ENCODE peak calls at places on chromosome 16, in five cellular contexts. J, R, A, E and F are unnamed samples.

GRCh38 chr16:57516176-57516725 is 20.1 kb downstream of the CCDC102A start:
- DNase-seq in J (peak), R (no peak), A (no peak), E (no peak), F (no peak)

GRCh38 chr16:85437161-85438052 is 175.7 kb upstream of the GSE1 start:
- DNase-seq in J (no peak), R (no peak), A (peak), E (peak), F (no peak)

GRCh38 chr16:67445441-67445912 is 14.6 kb downstream of the HSD11B2 start:
- DNase-seq in J (peak), R (no peak), A (no peak), E (peak), F (no peak)

GRCh38 chr16:88298882-88299745 is 83.6 kb upstream of the ZNF469 start:
- DNase-seq in J (peak), R (peak), A (peak), E (no peak), F (no peak)

GRCh38 chr16:59758848-59759247 is 1024.7 kb upstream of the GOT2 start:
- DNase-seq in J (no peak), R (no peak), A (no peak), E (no peak), F (no peak)

GRCh38 chr16:30760160-30760559 is 1.7 kb downstream of the CFAP119 start:
- DNase-seq in J (no peak), R (no peak), A (no peak), E (no peak), F (no peak)

GRCh38 chr16:88700636-88701482 is 5.3 kb downstream of the RNF166 start:
- DNase-seq in J (peak), R (peak), A (peak), E (peak), F (peak)

GRCh38 chr16:4371481-4372314 is at the start of gene VASN:
- DNase-seq in J (peak), R (peak), A (peak), E (peak), F (no peak)

GRCh38 chr16:87278191-87279093 is 38.8 kb downstream of the C16orf95 start:
- DNase-seq in J (peak), R (peak), A (peak), E (peak), F (no peak)

GRCh38 chr16:71933913-71934696 is 38.8 kb downstream of the IST1 start:
- DNase-seq in J (no peak), R (peak), A (peak), E (no peak), F (peak)

GRCh38 chr16:89448656-89449055 is 41.7 kb downstream of the ANKRD11 start:
- DNase-seq in J (peak), R (no peak), A (no peak), E (no peak), F (no peak)

GRCh38 chr16:23330583-23331249 is 28.6 kb downstream of the SCNN1B start:
- DNase-seq in J (no peak), R (no peak), A (no peak), E (no peak), F (no peak)

GRCh38 chr16:87376660-87377059 is 6.9 kb downstream of the FBXO31 start:
- DNase-seq in J (no peak), R (no peak), A (no peak), E (no peak), F (no peak)

GRCh38 chr16:28609631-28610594 is at the start of gene SULT1A1:
- DNase-seq in J (peak), R (no peak), A (peak), E (peak), F (no peak)

GRCh38 chr16:9095171-9095570 is 3.7 kb downstream of the HAPSTR1 start:
- DNase-seq in J (no peak), R (no peak), A (no peak), E (no peak), F (no peak)
- H3K4me3 ChIP-seq in J (peak), R (peak), A (peak), E (peak), F (peak)

DNA sequence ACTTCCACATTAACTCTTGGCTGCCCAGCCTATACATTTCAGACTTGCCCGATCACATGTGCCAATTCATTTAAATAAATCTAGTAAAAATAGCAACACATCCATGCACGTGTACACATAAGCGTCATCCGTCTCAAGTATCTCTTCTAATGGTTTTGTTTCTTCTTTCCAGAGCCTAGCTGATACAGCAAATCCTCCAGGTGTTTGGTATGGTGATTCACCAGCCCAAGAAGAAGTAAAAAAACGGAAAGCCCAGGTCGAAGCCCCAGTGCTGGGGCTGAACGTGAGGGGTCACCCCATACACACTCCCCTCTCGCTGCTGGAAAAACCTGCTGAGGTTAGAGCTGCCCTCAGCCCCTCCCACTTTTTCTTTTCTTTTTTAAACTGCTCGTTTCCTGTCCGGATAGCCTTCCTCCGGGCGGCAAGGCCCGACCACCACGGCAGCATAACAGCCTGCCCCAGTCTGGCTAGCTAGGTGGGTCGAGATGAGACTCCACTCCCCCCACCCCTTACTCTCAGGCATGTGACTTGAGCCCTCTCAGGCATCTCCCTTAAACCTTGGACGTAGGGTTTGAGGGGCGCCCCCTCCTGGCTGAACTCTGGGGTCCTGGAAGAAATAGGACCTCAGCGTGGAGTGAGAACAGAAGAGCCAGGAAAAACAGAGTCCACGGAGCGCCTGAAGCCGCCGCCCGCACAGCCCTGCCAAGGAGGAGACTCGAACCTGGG is 13.9 kb upstream of the OR1F1 start:
- DNase-seq in J (no peak), R (no peak), A (no peak), E (no peak), F (no peak)
- TF ChIP-seq CTCF in J (no peak), R (peak), A (no peak), E (no peak), F (peak)

GRCh38 chr16:559411-560207 is 585 bp upstream of the PRR35 start:
- DNase-seq in J (no peak), R (no peak), A (no peak), E (no peak), F (no peak)
- H3K4me3 ChIP-seq in J (no peak), R (no peak), A (no peak), E (no peak), F (no peak)

DNA sequence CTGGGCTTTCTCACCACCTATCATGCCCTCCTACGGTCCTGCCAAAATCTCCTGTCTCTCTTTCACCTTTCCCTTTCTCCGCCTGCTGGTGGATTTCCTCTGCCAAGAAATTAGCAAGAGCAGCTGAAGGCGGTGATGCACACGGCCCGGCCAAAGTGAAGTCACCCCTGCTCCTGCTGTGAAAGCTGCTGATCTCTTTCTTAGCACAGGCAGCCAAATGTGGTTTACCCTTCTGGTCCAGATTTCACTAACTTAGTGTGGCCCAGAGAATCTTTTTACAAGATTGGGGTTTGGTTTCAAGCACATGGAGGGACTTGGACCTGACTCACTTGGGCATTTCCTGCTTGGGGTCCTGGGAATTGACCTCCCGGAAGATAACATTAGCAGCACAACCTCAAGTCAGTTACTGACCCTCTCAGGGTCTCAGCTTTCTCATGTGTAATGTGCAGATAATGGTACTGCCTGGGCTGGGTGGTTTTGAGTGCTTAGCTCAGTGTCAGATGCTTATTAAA is 155.7 kb downstream of the SOCS1 start:
- DNase-seq in J (peak), R (peak), A (peak), E (peak), F (peak)
- TF ChIP-seq CTCF in J (no peak), R (peak), A (peak), E (peak), F (peak)